ENCODE peak calls at places on chromosomes 12 and 14, in eight cellular contexts. O is neural progenitor cell, X is K562, W is GM23338, P is H9, F is HCT116, D is fibroblast of lung, J is GM12878. A is an unnamed sample.

GRCh38 chr12:109915171-109916040 is 15.3 kb downstream of the TCHP start:
- DNase-seq in W (no peak), P (no peak), F (no peak), X (no peak), D (no peak), O (no peak), J (no peak), A (no peak)

GRCh38 chr12:31387466-31387865 is 61.5 kb upstream of the SINHCAF start:
- DNase-seq in P (peak), O (peak), W (no peak), J (no peak), D (no peak), X (no peak), F (no peak), A (no peak)

GRCh38 chr12:8057839-8058238 is 8.3 kb downstream of the C3AR1 start:
- DNase-seq in P (no peak), O (no peak), D (peak), F (no peak), X (no peak), W (no peak), J (no peak), A (no peak)

GRCh38 chr14:96125536-96125935 is 79.1 kb upstream of the BDKRB2 start:
- DNase-seq in J (no peak), F (no peak), W (no peak), O (no peak), P (no peak), X (no peak), D (peak), A (no peak)

GRCh38 chr12:51642286-51642685 is 51.3 kb downstream of the SCN8A start:
- DNase-seq in P (no peak), X (no peak), W (no peak), O (no peak), F (no peak), J (no peak), D (no peak), A (no peak)

GRCh38 chr14:95063391-95063790 is 93.9 kb downstream of the DICER1 start:
- DNase-seq in X (no peak), O (no peak), J (no peak), P (no peak), D (no peak), W (no peak), F (no peak), A (no peak)

GRCh38 chr14:21987937-21988336 is 314.3 kb upstream of the OR4E1 start:
- DNase-seq in X (peak), P (no peak), W (peak), F (peak), D (peak), J (no peak), O (peak), A (peak)

GRCh38 chr12:80509781-80510556 is 65.9 kb downstream of the PTPRQ start:
- DNase-seq in D (peak), O (no peak), F (no peak), X (no peak), W (no peak), P (no peak), J (no peak), A (no peak)

GRCh38 chr12:132161046-132161781 is 17.0 kb downstream of the NOC4L start:
- DNase-seq in J (no peak), D (no peak), X (no peak), W (no peak), O (no peak), F (peak), P (no peak), A (no peak)

GRCh38 chr12:67107751-67108269 is 161.3 kb upstream of the CAND1 start:
- DNase-seq in X (no peak), J (no peak), W (no peak), D (no peak), F (no peak), O (no peak), P (no peak), A (no peak)

GRCh38 chr12:12010277-12011031 is 60.3 kb upstream of the BCL2L14 start:
- DNase-seq in O (no peak), X (no peak), J (peak), W (no peak), D (peak), F (no peak), P (no peak), A (no peak)

GRCh38 chr14:56002876-56003625 is 115.2 kb upstream of the PELI2 start:
- DNase-seq in O (peak), P (no peak), D (no peak), X (no peak), W (peak), F (no peak), J (peak), A (no peak)
- H2AFZ ChIP-seq in O (peak), P (no peak), D (no peak), X (no peak), W (no peak), F (no peak), J (no peak), A (no peak)

GRCh38 chr12:40225337-40225983 is 663 bp downstream of the LRRK2 start:
- DNase-seq in D (no peak), O (no peak), P (no peak), F (no peak), X (no peak), J (no peak), W (no peak), A (no peak)
- H2AFZ ChIP-seq in D (peak), O (peak), P (no peak), F (no peak), X (peak), J (no peak), W (peak), A (peak)

GRCh38 chr14:63854330-63854729 is 1.5 kb downstream of the SYNE2 start:
- DNase-seq in P (no peak), D (no peak), W (no peak), X (no peak), F (no peak), J (no peak), O (peak), A (no peak)
- H2AFZ ChIP-seq in P (no peak), D (peak), W (no peak), X (no peak), F (no peak), J (no peak), O (peak), A (peak)

DNA sequence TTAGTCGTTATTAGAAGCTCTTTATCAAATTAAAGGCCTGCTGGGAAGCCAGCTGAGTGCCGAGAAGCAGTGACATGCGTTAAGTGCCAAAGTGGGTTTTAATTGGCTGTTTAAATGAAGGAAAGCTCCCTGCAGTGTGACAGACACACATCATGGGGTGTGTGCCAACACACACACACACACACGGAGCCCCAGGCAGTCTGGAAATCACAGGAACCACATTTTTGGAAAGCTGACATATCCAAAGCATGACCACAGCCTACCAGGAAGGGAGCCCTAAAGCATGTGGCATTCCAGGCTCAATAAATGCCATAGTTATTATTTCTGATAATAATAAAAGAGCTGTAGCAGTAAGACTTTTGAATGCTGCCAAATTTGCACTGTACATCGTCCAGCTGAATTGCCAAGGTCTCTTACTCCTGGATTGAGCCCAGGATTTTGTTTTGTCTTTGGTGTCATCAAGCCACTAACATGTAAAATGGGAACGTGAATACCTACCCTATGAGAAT is 135.2 kb downstream of the TMEM30B start:
- DNase-seq in O (peak), P (no peak), D (peak), X (no peak), J (no peak), F (no peak), W (no peak), A (no peak)
- H2AFZ ChIP-seq in O (no peak), P (no peak), D (no peak), X (no peak), J (no peak), F (no peak), W (no peak), A (peak)

DNA sequence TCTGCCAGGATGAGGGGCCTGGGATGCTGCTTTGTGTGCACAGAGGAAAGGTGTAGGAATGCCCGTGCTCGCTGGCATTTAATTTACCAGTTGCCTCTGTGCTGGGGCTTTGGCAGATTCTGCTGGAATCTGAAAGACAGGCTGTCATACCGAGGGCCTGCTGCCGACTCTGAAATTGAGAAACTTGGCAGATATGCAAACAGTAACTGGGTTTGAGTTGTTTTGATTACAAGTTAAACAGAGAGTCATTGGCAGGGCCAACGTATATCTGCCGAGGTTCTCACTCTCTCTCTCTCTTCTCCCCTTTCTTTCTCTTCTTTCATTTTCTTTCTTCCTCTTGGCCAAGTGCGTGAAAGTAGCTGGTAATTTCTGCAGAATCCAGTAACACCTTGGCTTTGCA is 618.7 kb downstream of the VRK1 start:
- DNase-seq in F (no peak), W (no peak), D (no peak), O (no peak), J (no peak), X (no peak), P (no peak), A (no peak)
- H2AFZ ChIP-seq in F (no peak), W (peak), D (no peak), O (no peak), J (no peak), X (no peak), P (no peak), A (no peak)

DNA sequence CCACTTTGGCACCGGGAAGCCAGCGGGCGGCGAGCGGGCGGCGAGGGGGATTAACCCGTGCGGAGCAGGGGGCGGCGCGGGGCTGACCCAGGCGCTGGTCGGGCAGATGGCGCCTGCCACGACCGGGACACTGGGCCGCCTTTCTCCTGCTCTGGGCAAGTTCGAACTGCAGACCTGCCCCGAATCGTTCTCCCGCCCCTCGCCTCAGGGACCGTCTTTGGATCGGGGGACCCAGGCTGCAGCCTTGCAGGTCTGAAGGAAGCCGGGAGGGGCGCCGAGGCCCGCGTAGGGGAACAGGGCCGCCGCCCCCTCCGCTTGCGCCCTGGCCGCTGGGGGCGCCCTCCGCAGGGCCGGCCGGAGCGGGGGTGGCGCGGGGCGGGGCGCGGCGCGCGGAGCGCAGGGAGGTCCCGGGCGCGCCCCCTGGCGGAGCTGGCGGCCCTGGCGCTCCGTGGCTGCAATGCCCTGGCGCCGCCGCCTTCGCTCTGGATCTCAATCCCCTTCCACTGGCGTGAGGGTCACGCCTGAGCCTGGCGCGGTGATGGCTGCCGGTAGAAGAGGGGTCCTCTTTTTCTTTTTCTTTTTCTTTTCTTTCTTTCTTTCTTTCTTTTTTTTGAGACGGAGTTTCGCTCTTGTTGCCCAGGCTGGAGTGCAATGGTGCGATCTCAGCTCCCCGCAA is 447 bp upstream of the LTBP2 start:
- DNase-seq in D (peak), P (peak), W (peak), X (peak), J (no peak), F (no peak), O (peak), A (peak)
- H2AFZ ChIP-seq in D (peak), P (no peak), W (peak), X (peak), J (peak), F (no peak), O (peak), A (peak)

DNA sequence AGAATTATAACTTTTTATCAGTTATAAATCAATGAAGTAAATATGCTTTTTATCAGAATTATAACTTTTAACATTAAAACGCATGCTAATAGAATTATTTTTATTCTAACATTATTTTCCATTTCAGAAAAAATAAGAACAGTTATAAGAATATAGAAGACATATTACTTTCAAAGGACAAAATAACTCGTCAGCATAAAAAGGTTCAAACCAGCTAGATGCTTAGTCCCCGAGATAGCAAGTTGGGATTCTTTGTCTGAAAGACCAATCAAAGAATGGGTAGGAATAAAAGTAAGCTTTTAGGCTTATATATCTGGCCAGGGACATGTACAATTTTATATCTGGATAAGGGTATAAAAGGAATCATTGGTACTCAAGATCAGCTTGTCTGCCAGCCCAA is 66.0 kb downstream of the GPR137C start:
- DNase-seq in X (no peak), D (no peak), J (no peak), F (no peak), W (no peak), O (no peak), P (no peak), A (no peak)
- H2AFZ ChIP-seq in X (no peak), D (no peak), J (no peak), F (no peak), W (no peak), O (no peak), P (no peak), A (no peak)

GRCh38 chr14:29235991-29236390 is 469.4 kb downstream of the FOXG1 start:
- DNase-seq in W (no peak), J (no peak), O (no peak), D (peak), P (no peak), X (no peak), F (no peak), A (peak)
- H2AFZ ChIP-seq in W (no peak), J (no peak), O (no peak), D (no peak), P (no peak), X (no peak), F (no peak), A (no peak)

GRCh38 chr14:47674148-47674545 is 1.3 kb downstream of the MDGA2 start:
- DNase-seq in W (peak), J (no peak), P (peak), D (no peak), F (no peak), O (peak), X (no peak), A (no peak)
- H2AFZ ChIP-seq in W (peak), J (no peak), P (no peak), D (no peak), F (no peak), O (peak), X (no peak), A (no peak)

DNA sequence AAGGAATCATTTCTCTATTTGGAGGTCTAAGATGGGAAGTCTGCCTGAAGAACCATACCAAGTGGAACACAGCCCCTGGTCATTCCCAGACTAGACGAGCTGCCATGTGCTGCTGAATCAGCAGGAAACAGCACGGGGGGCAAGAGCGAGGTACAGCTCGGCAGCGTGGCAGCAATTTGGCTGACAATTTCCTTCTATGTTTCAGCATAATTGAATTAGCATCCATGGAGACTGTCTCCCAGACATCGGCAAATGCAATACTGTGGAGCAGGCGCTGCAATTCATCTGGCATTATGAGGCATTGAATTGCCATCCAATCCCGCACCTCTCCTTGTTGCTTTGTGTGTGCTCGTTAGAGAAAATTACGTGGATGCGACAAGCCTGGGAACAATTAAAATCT is 46.0 kb upstream of the CCDC60 start:
- DNase-seq in W (no peak), X (no peak), P (no peak), J (no peak), O (peak), D (no peak), F (no peak), A (no peak)
- H2AFZ ChIP-seq in W (no peak), X (no peak), P (no peak), J (no peak), O (no peak), D (no peak), F (no peak), A (no peak)